ENCODE peak calls at places on chromosomes 12 and 14, in five cellular contexts. One of them, this sample, is unnamed.

GRCh38 chr12:123860369-123860768 is 98.3 kb downstream of the DNAH10 start:
- DNase-seq in PC-3: no peak
- DNase-seq in naive thymus-derived CD4-positive, alpha-beta T cell: no peak
- DNase-seq in heart right ventricle: no peak
- DNase-seq in right cardiac atrium: no peak
- DNase-seq in this sample: no peak

GRCh38 chr12:28583771-28584261 is 393.6 kb downstream of the CCDC91 start:
- DNase-seq in PC-3: peak
- DNase-seq in heart right ventricle: no peak
- DNase-seq in naive thymus-derived CD4-positive, alpha-beta T cell: no peak
- DNase-seq in right cardiac atrium: no peak
- DNase-seq in this sample: no peak

GRCh38 chr12:132610051-132610759 is at the start of gene LRCOL1:
- DNase-seq in naive thymus-derived CD4-positive, alpha-beta T cell: no peak
- DNase-seq in PC-3: no peak
- DNase-seq in heart right ventricle: peak
- DNase-seq in right cardiac atrium: peak
- DNase-seq in this sample: no peak

GRCh38 chr14:28896337-28896736 is 129.8 kb downstream of the FOXG1 start:
- DNase-seq in heart right ventricle: no peak
- DNase-seq in naive thymus-derived CD4-positive, alpha-beta T cell: no peak
- DNase-seq in PC-3: no peak
- DNase-seq in right cardiac atrium: no peak
- DNase-seq in this sample: no peak

GRCh38 chr14:76687611-76688372 is 73.5 kb upstream of the VASH1 start:
- DNase-seq in heart right ventricle: no peak
- DNase-seq in right cardiac atrium: no peak
- DNase-seq in PC-3: no peak
- DNase-seq in naive thymus-derived CD4-positive, alpha-beta T cell: no peak
- DNase-seq in this sample: no peak

GRCh38 chr14:32444262-32444661 is 115.2 kb downstream of the AKAP6 start:
- DNase-seq in heart right ventricle: no peak
- DNase-seq in PC-3: no peak
- DNase-seq in naive thymus-derived CD4-positive, alpha-beta T cell: no peak
- DNase-seq in right cardiac atrium: no peak
- DNase-seq in this sample: no peak

GRCh38 chr12:100987552-100988277 is 193.1 kb downstream of the ANO4 start:
- DNase-seq in heart right ventricle: no peak
- DNase-seq in PC-3: peak
- DNase-seq in naive thymus-derived CD4-positive, alpha-beta T cell: no peak
- DNase-seq in right cardiac atrium: no peak
- DNase-seq in this sample: peak

GRCh38 chr12:80216890-80217559 is 117.7 kb downstream of the OTOGL start:
- DNase-seq in naive thymus-derived CD4-positive, alpha-beta T cell: no peak
- DNase-seq in PC-3: no peak
- DNase-seq in heart right ventricle: no peak
- DNase-seq in right cardiac atrium: no peak
- DNase-seq in this sample: no peak

GRCh38 chr14:72094844-72095582 is 162.8 kb downstream of the RGS6 start:
- DNase-seq in right cardiac atrium: no peak
- DNase-seq in PC-3: no peak
- DNase-seq in heart right ventricle: no peak
- DNase-seq in naive thymus-derived CD4-positive, alpha-beta T cell: no peak
- DNase-seq in this sample: no peak

GRCh38 chr14:28571636-28572035 is 195.0 kb upstream of the FOXG1 start:
- DNase-seq in PC-3: peak
- DNase-seq in naive thymus-derived CD4-positive, alpha-beta T cell: no peak
- DNase-seq in heart right ventricle: no peak
- DNase-seq in right cardiac atrium: no peak
- DNase-seq in this sample: no peak

GRCh38 chr14:71119832-71120231 is 212.6 kb downstream of the PCNX1 start:
- DNase-seq in PC-3: no peak
- DNase-seq in right cardiac atrium: no peak
- DNase-seq in heart right ventricle: no peak
- DNase-seq in naive thymus-derived CD4-positive, alpha-beta T cell: no peak
- DNase-seq in this sample: no peak

GRCh38 chr12:1500095-1500801 is 94.1 kb downstream of the FBXL14 start:
- DNase-seq in naive thymus-derived CD4-positive, alpha-beta T cell: no peak
- DNase-seq in heart right ventricle: peak
- DNase-seq in PC-3: peak
- DNase-seq in right cardiac atrium: peak
- DNase-seq in this sample: no peak

GRCh38 chr14:91387135-91387849 is 30.3 kb downstream of the CCDC88C start:
- DNase-seq in PC-3: no peak
- DNase-seq in naive thymus-derived CD4-positive, alpha-beta T cell: no peak
- DNase-seq in right cardiac atrium: no peak
- DNase-seq in heart right ventricle: no peak
- DNase-seq in this sample: no peak

GRCh38 chr14:35883677-35884293 is 57.6 kb downstream of the BRMS1L start:
- DNase-seq in PC-3: peak
- DNase-seq in naive thymus-derived CD4-positive, alpha-beta T cell: peak
- DNase-seq in right cardiac atrium: no peak
- DNase-seq in heart right ventricle: no peak
- DNase-seq in this sample: no peak

GRCh38 chr14:89956294-89957009 is 725 bp downstream of the TDP1 start:
- DNase-seq in naive thymus-derived CD4-positive, alpha-beta T cell: peak
- DNase-seq in right cardiac atrium: peak
- DNase-seq in PC-3: peak
- DNase-seq in heart right ventricle: peak
- DNase-seq in this sample: peak

GRCh38 chr14:99034711-99035171 is 237.3 kb downstream of the BCL11B start:
- DNase-seq in right cardiac atrium: no peak
- DNase-seq in heart right ventricle: no peak
- DNase-seq in naive thymus-derived CD4-positive, alpha-beta T cell: no peak
- DNase-seq in PC-3: no peak
- DNase-seq in this sample: no peak

GRCh38 chr12:81558031-81558430 is 201.1 kb downstream of the PPFIA2 start:
- DNase-seq in PC-3: no peak
- DNase-seq in heart right ventricle: no peak
- DNase-seq in naive thymus-derived CD4-positive, alpha-beta T cell: no peak
- DNase-seq in right cardiac atrium: no peak
- DNase-seq in this sample: no peak

GRCh38 chr12:93229494-93230310 is 148.0 kb upstream of the NUDT4 start:
- DNase-seq in right cardiac atrium: no peak
- DNase-seq in naive thymus-derived CD4-positive, alpha-beta T cell: no peak
- DNase-seq in PC-3: peak
- DNase-seq in heart right ventricle: no peak
- DNase-seq in this sample: no peak

GRCh38 chr12:130433411-130433810 is 95.7 kb downstream of the PIWIL1 start:
- DNase-seq in heart right ventricle: no peak
- DNase-seq in naive thymus-derived CD4-positive, alpha-beta T cell: no peak
- DNase-seq in right cardiac atrium: no peak
- DNase-seq in PC-3: no peak
- DNase-seq in this sample: no peak

GRCh38 chr12:89707992-89708792 is 446 bp downstream of the ATP2B1 start:
- DNase-seq in heart right ventricle: peak
- DNase-seq in PC-3: peak
- DNase-seq in naive thymus-derived CD4-positive, alpha-beta T cell: no peak
- DNase-seq in right cardiac atrium: peak
- DNase-seq in this sample: no peak

GRCh38 chr12:40552868-40553267 is 139.4 kb upstream of the CNTN1 start:
- DNase-seq in naive thymus-derived CD4-positive, alpha-beta T cell: no peak
- DNase-seq in right cardiac atrium: no peak
- DNase-seq in heart right ventricle: no peak
- DNase-seq in PC-3: peak
- DNase-seq in this sample: no peak

GRCh38 chr14:68978550-68978911 is 571 bp downstream of the ACTN1 start:
- DNase-seq in heart right ventricle: peak
- DNase-seq in PC-3: peak
- DNase-seq in right cardiac atrium: peak
- DNase-seq in naive thymus-derived CD4-positive, alpha-beta T cell: peak
- DNase-seq in this sample: peak

GRCh38 chr12:49863946-49864816 is 21.3 kb upstream of the BCDIN3D start:
- DNase-seq in PC-3: no peak
- DNase-seq in heart right ventricle: no peak
- DNase-seq in naive thymus-derived CD4-positive, alpha-beta T cell: no peak
- DNase-seq in right cardiac atrium: no peak
- DNase-seq in this sample: no peak

GRCh38 chr14:68791078-68791983 is 1.5 kb downstream of the ZFP36L1 start:
- DNase-seq in naive thymus-derived CD4-positive, alpha-beta T cell: no peak
- DNase-seq in PC-3: peak
- DNase-seq in heart right ventricle: no peak
- DNase-seq in right cardiac atrium: no peak
- DNase-seq in this sample: no peak

GRCh38 chr12:5592313-5592712 is 160.4 kb downstream of the NTF3 start:
- DNase-seq in heart right ventricle: no peak
- DNase-seq in naive thymus-derived CD4-positive, alpha-beta T cell: no peak
- DNase-seq in right cardiac atrium: no peak
- DNase-seq in PC-3: no peak
- DNase-seq in this sample: no peak

GRCh38 chr14:38302966-38303365 is 47.1 kb upstream of the CLEC14A start:
- DNase-seq in naive thymus-derived CD4-positive, alpha-beta T cell: no peak
- DNase-seq in PC-3: no peak
- DNase-seq in heart right ventricle: no peak
- DNase-seq in right cardiac atrium: no peak
- DNase-seq in this sample: no peak

GRCh38 chr14:76098916-76099675 is 52.6 kb upstream of the GPATCH2L start:
- DNase-seq in right cardiac atrium: no peak
- DNase-seq in naive thymus-derived CD4-positive, alpha-beta T cell: no peak
- DNase-seq in PC-3: no peak
- DNase-seq in heart right ventricle: no peak
- DNase-seq in this sample: no peak

GRCh38 chr12:11981174-11981733 is 89.5 kb upstream of the BCL2L14 start:
- DNase-seq in naive thymus-derived CD4-positive, alpha-beta T cell: peak
- DNase-seq in heart right ventricle: no peak
- DNase-seq in PC-3: peak
- DNase-seq in right cardiac atrium: no peak
- DNase-seq in this sample: no peak

GRCh38 chr12:109879332-109880048 is 851 bp downstream of the GLTP start:
- DNase-seq in right cardiac atrium: no peak
- DNase-seq in PC-3: peak
- DNase-seq in heart right ventricle: no peak
- DNase-seq in naive thymus-derived CD4-positive, alpha-beta T cell: no peak
- DNase-seq in this sample: no peak

DNA sequence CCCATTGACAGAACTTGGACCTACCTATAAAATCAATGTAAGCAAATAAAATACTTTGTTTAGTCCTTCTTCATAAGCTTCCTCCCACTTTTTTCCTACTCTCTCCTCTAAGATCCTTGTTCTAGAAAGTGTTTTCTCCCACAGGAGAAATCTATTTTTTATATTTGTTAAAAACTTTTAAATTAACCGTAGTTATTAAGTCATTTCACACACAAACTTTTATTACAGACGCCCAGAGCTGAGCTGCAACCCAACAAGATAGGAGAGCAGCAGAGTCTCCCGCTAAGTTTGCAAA is 27.7 kb downstream of the DAD1 start:
- DNase-seq in PC-3: no peak
- DNase-seq in right cardiac atrium: no peak
- DNase-seq in heart right ventricle: no peak
- DNase-seq in naive thymus-derived CD4-positive, alpha-beta T cell: no peak
- DNase-seq in this sample: no peak
- H3K4me3 ChIP-seq in PC-3: no peak
- H3K4me3 ChIP-seq in right cardiac atrium: no peak
- H3K4me3 ChIP-seq in heart right ventricle: no peak
- H3K4me3 ChIP-seq in naive thymus-derived CD4-positive, alpha-beta T cell: peak
- H3K4me3 ChIP-seq in this sample: no peak

DNA sequence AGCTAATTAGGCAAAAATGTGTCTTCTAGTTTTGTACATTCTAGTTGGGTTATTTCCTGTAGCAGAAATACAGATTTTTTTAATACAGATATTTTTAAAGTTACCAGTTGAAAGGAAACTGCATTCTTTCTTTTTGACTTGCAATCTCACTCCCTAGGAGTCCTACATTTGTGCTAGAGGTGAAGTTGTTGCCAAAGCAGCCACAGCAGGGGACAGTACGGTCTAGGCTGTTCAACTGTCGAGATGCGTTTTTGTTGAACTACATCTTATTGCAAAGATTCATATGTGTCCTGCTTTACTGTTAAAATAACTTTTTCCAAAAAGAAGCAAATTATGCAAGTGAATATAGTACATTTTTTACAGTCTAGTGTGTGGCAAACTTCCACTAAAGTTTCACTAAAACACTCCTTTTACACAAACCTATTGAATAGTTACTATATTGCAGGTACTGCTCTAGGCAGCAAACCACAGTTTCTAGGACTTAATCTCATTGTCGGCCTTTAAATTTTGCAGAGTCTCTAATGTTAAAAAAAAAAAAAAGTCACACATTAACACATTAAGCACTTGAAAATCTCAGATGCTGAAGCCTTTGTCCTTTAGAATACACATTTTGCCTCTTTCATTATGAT is 30.2 kb upstream of the SRGAP1 start:
- DNase-seq in heart right ventricle: no peak
- DNase-seq in naive thymus-derived CD4-positive, alpha-beta T cell: no peak
- DNase-seq in PC-3: no peak
- DNase-seq in right cardiac atrium: no peak
- DNase-seq in this sample: no peak
- H3K4me3 ChIP-seq in heart right ventricle: no peak
- H3K4me3 ChIP-seq in naive thymus-derived CD4-positive, alpha-beta T cell: no peak
- H3K4me3 ChIP-seq in PC-3: no peak
- H3K4me3 ChIP-seq in right cardiac atrium: no peak
- H3K4me3 ChIP-seq in this sample: no peak

DNA sequence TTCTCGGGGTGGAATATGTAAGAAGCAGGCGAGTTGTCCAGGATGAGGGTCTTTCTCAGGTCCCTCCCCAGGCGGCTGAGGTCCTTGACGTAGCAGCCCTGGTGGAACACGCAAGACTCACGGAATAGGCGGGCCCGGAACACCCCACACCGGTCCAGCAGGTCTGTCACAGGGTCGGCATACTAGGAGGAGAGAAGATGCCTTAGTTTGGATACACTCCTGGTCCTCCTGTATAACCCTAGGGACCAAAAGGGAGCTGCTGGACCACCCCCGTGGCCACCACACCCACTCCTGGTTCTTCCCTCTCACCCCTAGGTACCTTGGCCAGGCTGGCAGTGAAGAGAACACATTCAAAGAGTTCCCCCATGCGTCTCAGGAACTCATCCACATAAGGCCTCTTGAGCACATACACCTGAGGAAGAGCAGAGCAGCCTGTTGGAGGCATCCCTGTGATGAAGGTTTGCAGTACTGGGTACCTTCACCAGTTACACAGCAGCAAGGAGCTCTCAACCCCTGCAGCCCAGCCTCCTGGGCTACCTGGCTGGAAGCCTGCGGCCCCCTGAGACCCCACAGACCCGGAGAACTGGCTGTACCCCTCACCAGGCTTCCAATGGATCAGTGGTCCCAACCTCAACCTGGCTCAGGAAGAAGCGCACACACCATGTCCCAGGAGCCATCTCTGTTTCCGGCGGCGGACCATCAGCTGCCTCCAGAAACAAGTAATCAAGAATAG is 5.5 kb upstream of the AVIL start:
- DNase-seq in naive thymus-derived CD4-positive, alpha-beta T cell: no peak
- DNase-seq in right cardiac atrium: no peak
- DNase-seq in PC-3: no peak
- DNase-seq in heart right ventricle: no peak
- DNase-seq in this sample: no peak
- H3K4me3 ChIP-seq in naive thymus-derived CD4-positive, alpha-beta T cell: no peak
- H3K4me3 ChIP-seq in right cardiac atrium: no peak
- H3K4me3 ChIP-seq in PC-3: no peak
- H3K4me3 ChIP-seq in heart right ventricle: no peak
- H3K4me3 ChIP-seq in this sample: no peak

DNA sequence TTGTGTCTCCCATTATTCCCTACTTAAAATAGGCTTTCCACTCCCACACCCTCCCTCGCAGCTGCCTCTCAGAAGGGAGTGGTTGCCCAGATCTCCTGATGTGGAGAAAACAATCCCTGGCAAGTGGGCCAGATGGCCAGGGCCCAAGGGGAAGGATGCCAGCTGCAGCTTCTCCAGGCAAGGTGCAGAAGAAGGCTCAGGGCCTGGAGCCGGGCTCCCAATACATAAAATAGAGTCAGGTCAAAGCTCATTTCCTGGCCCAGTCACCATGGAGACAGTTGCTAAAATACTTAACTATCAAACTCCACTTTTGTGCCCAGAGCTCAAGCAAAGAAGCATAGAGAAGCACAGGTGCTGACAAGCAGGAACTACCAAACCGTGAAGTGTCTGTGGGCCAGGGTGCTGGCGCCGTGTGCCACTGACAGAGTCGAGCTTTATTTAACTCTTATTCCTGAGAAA is 45.7 kb upstream of the ITPR2 start:
- DNase-seq in PC-3: no peak
- DNase-seq in naive thymus-derived CD4-positive, alpha-beta T cell: no peak
- DNase-seq in heart right ventricle: peak
- DNase-seq in right cardiac atrium: peak
- DNase-seq in this sample: no peak
- H3K4me3 ChIP-seq in PC-3: no peak
- H3K4me3 ChIP-seq in naive thymus-derived CD4-positive, alpha-beta T cell: no peak
- H3K4me3 ChIP-seq in heart right ventricle: no peak
- H3K4me3 ChIP-seq in right cardiac atrium: no peak
- H3K4me3 ChIP-seq in this sample: no peak